ENCODE peak calls at places on chromosome 4, in six cellular contexts. J, I, U, P, Q and W are unnamed samples.

GRCh38 chr4:26701786-26702227 is 117.9 kb downstream of the TBC1D19 start:
- DNase-seq in Q (no peak), I (no peak), U (no peak), P (no peak), J (no peak), W (no peak)

GRCh38 chr4:673349-674091 is 556 bp downstream of the ATP5ME start:
- DNase-seq in Q (peak; percentile 91), J (no peak), U (no peak), P (no peak), I (no peak), W (peak; percentile 61)

GRCh38 chr4:38456096-38456495 is 207.9 kb upstream of the KLF3 start:
- DNase-seq in U (no peak), P (no peak), I (no peak), J (no peak), Q (peak; percentile 47), W (no peak)

GRCh38 chr4:129336457-129336856 is 240.5 kb downstream of the C4orf33 start:
- DNase-seq in J (no peak), I (no peak), U (no peak), Q (no peak), P (no peak), W (no peak)

GRCh38 chr4:76981649-76982048 is 32.1 kb downstream of the SEPTIN11 start:
- DNase-seq in Q (no peak), P (no peak), U (no peak), I (no peak), J (no peak), W (no peak)

GRCh38 chr4:89425023-89425422 is 117.4 kb upstream of the GPRIN3 start:
- DNase-seq in Q (no peak), U (no peak), P (no peak), J (no peak), I (no peak), W (no peak)

GRCh38 chr4:11748169-11748872 is 319.6 kb upstream of the HS3ST1 start:
- DNase-seq in I (no peak), P (no peak), J (no peak), Q (no peak), U (peak; percentile 4), W (no peak)

GRCh38 chr4:152970102-152970820 is 34.1 kb downstream of the FHDC1 start:
- DNase-seq in J (no peak), I (no peak), U (no peak), P (no peak), Q (no peak), W (no peak)

GRCh38 chr4:60378010-60378409 is 822.1 kb upstream of the ADGRL3 start:
- DNase-seq in P (no peak), J (no peak), I (no peak), U (no peak), Q (no peak), W (no peak)

GRCh38 chr4:26192921-26193894 is 127.6 kb upstream of the RBPJ start:
- DNase-seq in U (no peak), Q (no peak), I (no peak), J (no peak), P (no peak), W (no peak)

GRCh38 chr4:87220094-87220831 is at the start of gene KLHL8:
- DNase-seq in J (peak; percentile 95), P (peak; percentile 93), U (peak; percentile 86), Q (peak; percentile 98), I (peak; percentile 70), W (peak; percentile 89)

GRCh38 chr4:144738649-144739048 is 92.7 kb downstream of the HHIP start:
- DNase-seq in I (no peak), P (no peak), U (no peak), Q (no peak), J (no peak), W (no peak)

GRCh38 chr4:31620476-31620875 is 900.3 kb downstream of the PCDH7 start:
- DNase-seq in U (no peak), Q (no peak), I (no peak), J (no peak), P (no peak), W (no peak)

GRCh38 chr4:2284934-2285664 is 23.2 kb upstream of the MXD4 start:
- DNase-seq in Q (peak; percentile 36), P (no peak), U (no peak), J (peak; percentile 13), I (no peak), W (no peak)

GRCh38 chr4:3717241-3717640 is 48.9 kb upstream of the ADRA2C start:
- DNase-seq in I (no peak), Q (peak; percentile 49), P (no peak), J (peak; percentile 33), U (no peak), W (peak; percentile 4)

GRCh38 chr4:82469776-82470345 is 39.5 kb downstream of the ENOPH1 start:
- DNase-seq in P (peak; percentile 43), U (no peak), I (no peak), J (no peak), Q (no peak), W (no peak)

GRCh38 chr4:8384397-8385060 is 56.0 kb downstream of the ACOX3 start:
- DNase-seq in J (no peak), U (no peak), P (no peak), Q (peak; percentile 78), I (no peak), W (peak; percentile 14)

GRCh38 chr4:72977936-72978485 is 91.5 kb downstream of the COX18 start:
- DNase-seq in I (no peak), Q (no peak), J (no peak), P (no peak), U (no peak), W (no peak)

DNA sequence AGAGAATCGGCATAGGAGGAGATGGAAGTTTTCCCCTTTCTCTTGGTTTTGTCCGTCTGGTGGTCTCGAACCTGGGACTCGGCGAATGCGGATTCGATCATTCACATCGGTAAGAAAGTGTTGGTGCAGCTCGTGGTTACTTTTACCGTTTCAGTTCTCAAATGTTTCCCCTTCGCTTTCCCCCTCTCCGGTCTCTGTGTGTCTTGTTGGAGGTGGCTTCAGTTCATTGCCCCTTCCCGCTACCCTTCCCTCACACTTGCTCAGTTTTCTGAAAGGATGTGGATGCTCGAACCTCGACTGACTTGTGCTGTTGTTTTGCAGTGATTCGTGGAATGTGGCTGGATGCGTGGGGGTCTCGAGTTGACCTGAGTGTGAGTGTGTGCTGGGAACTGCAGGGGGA is 870 bp downstream of the GRID2 start:
- DNase-seq in P (peak; percentile 67), J (peak; percentile 41), I (no peak), U (no peak), Q (no peak), W (no peak)
- H3K4me3 ChIP-seq in P (peak overlapping the region; percentile 4), J (peak overlapping the region; percentile 66), I (no peak overlapping the region), U (peak overlapping the region; percentile 39), Q (no peak overlapping the region), W (peak overlapping the region; percentile 67)

GRCh38 chr4:94650129-94650495 is 107.6 kb upstream of the BMPR1B start:
- DNase-seq in U (peak; percentile 46), I (no peak), Q (no peak), P (no peak), J (no peak), W (no peak)
- H3K27ac ChIP-seq in U (peak overlapping the region; percentile 88), I (no peak overlapping the region), Q (no peak overlapping the region), P (no peak overlapping the region), J (no peak overlapping the region), W (peak overlapping the region; percentile 49)

GRCh38 chr4:101188906-101189305 is 158.4 kb downstream of the PPP3CA start:
- DNase-seq in P (no peak), U (no peak), I (no peak), J (no peak), Q (no peak), W (no peak)
- H3K4me3 ChIP-seq in P (no peak overlapping the region), U (no peak overlapping the region), I (no peak overlapping the region), J (no peak overlapping the region), Q (no peak overlapping the region), W (no peak overlapping the region)

DNA sequence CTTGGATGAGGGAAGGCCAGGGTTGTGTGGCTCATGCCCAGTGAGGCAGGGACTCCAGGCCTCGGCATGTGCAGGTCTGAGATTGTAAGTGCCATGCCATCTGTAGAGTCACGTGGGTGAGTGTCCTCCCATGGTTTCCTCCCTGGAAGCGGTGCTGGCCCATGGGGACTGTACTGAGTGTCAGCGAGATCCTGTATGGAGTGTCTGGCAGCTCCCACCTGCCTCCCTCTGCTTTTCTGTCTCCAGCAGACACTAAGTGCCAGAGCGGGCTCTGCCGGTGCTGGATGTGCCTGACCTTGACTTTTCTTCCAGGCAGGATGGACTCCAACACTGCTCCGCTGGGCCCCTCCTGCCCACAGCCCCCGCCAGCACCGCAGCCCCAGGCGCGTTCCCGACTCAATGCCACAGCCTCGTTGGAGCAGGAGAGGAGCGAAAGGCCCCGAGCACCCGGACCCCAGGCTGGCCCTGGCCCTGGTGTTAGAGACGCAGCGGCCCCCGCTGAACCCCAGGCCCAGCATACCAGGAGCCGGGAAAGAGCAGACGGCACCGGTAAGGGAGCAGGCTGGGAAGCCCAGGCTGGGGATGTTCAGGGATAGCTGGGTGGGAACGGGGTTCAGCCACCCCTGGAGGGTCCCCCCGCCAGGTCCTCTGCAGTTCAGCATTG is 7.6 kb downstream of the WFS1 start:
- DNase-seq in I (no peak), Q (peak; percentile 72), J (no peak), P (no peak), U (no peak), W (peak; percentile 61)
- H3K27ac ChIP-seq in I (no peak overlapping the region), Q (peak overlapping the region; percentile 57), J (peak overlapping the region; percentile 50), P (no peak overlapping the region), U (no peak overlapping the region), W (peak overlapping the region; percentile 91)

GRCh38 chr4:156971168-156971601 is 414 bp downstream of the PDGFC start:
- DNase-seq in J (peak; percentile 49), I (no peak), P (no peak), U (no peak), Q (no peak), W (peak; percentile 24)

GRCh38 chr4:156969136-156969535 is 2.5 kb downstream of the PDGFC start:
- DNase-seq in J (no peak), P (no peak), Q (no peak), I (no peak), U (no peak), W (no peak)

GRCh38 chr4:156972370-156972980 is 876 bp upstream of the PDGFC start:
- DNase-seq in U (no peak), J (no peak), I (no peak), P (no peak), Q (no peak), W (no peak)

GRCh38 chr4:156971623-156972369 is at the start of gene PDGFC:
- DNase-seq in P (peak; percentile 80), U (peak; percentile 57), Q (peak; percentile 95), J (peak; percentile 76), I (no peak), W (peak; percentile 79)

DNA sequence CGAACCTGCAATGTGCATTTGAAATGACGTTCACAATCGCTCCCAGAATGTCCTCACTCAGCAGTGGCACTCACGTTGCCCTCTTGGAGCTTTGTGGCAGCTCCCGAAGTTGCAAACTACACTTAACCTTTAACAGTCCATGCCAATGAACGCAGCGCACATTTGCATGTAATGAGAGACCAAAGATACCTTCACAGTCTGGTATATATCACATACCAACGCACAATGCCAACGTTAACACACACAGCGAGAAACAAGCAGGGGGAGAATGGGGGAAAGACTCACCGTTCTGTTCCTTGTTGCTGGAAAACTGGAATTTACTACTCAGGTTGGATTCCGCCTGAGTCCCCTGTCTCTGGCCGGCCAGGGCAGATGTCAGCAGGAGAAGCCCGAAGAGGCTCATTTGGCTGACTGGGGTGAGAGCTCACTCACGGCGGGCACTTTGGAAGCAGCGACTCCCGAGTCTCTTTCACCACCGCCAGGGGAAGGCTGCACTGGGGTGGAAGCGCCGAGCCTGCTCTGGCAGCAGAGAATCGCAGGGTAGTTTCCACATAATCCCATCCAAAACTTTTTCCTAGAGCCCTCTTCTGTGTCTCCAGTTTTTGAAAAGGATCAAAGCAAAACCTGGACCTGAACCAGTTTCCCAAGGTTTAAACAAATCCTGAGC is 965 bp downstream of the PDGFC start:
- DNase-seq in Q (peak; percentile 88), I (no peak), U (peak; percentile 53), J (peak; percentile 67), P (peak; percentile 85), W (peak; percentile 55)
- H3K4me3 ChIP-seq in Q (peak overlapping the region; percentile 59), I (no peak overlapping the region), U (peak overlapping the region; percentile 92), J (peak overlapping the region; percentile 65), P (peak overlapping the region; percentile 24), W (peak overlapping the region; percentile 80)

GRCh38 chr4:169583563-169583962 is 28.8 kb downstream of the NEK1 start:
- DNase-seq in J (no peak), I (no peak), U (no peak), Q (no peak), P (no peak), W (no peak)
- H3K27ac ChIP-seq in J (peak overlapping the region; percentile 5), I (no peak overlapping the region), U (no peak overlapping the region), Q (no peak overlapping the region), P (no peak overlapping the region), W (no peak overlapping the region)